ENCODE peak calls at places on chromosomes 3 and 15, in eight cellular contexts. L is H9; M is pons; W is nephron progenitor cell; O is T-helper 9 cell; P is cardiac fibroblast; R is NCI-H1105; Y is stimulated activated CD4-positive, alpha-beta T cell treated with anti-CD3 and anti-CD28 coated beads, Interleukin-4, amount 100 ng/mL, for 1 hour. T is an unnamed sample.

GRCh38 chr3:97928986-97929385 is 43.2 kb downstream of the RIOX2 start:
- DNase-seq in L (no peak), Y (no peak), M (no peak), O (no peak), R (no peak), P (no peak), W (no peak), T (no peak)

GRCh38 chr3:16841906-16842709 is 42.6 kb upstream of the PLCL2 start:
- DNase-seq in W (peak; percentile 10), M (peak; percentile 46), R (no peak), Y (peak; percentile 63), L (peak; percentile 47), P (no peak), O (peak; percentile 53), T (peak; percentile 66)

GRCh38 chr3:114846779-114847178 is 300.3 kb downstream of the ZBTB20 start:
- DNase-seq in P (no peak), M (no peak), W (no peak), R (no peak), O (no peak), Y (no peak), L (no peak), T (no peak)

GRCh38 chr3:133113526-133113925 is 75.3 kb downstream of the TMEM108 start:
- DNase-seq in R (no peak), W (no peak), P (no peak), L (no peak), M (no peak), O (no peak), Y (no peak), T (no peak)

GRCh38 chr3:183229177-183229576 is 23.9 kb upstream of the B3GNT5 start:
- DNase-seq in W (no peak), M (no peak), L (no peak), O (no peak), Y (no peak), R (no peak), P (no peak), T (no peak)

GRCh38 chr3:12897537-12898289 is 56.3 kb upstream of the RPL32 start:
- DNase-seq in M (peak; percentile 9), Y (no peak), P (no peak), O (no peak), W (no peak), L (no peak), R (no peak), T (no peak)

GRCh38 chr3:46706771-46707582 is 5.8 kb downstream of the TMIE start:
- DNase-seq in R (no peak), M (no peak), L (no peak), O (no peak), Y (no peak), P (no peak), W (no peak), T (peak; percentile 12)

GRCh38 chr3:64685800-64686445 is 1.9 kb downstream of the ADAMTS9 start:
- DNase-seq in O (no peak), L (peak; percentile 94), R (peak; percentile 29), W (peak; percentile 87), P (peak; percentile 97), M (peak; percentile 69), Y (no peak), T (no peak)

GRCh38 chr15:57442371-57442770 is 66.1 kb downstream of the CGNL1 start:
- DNase-seq in M (no peak), L (no peak), O (no peak), Y (no peak), R (no peak), W (no peak), P (no peak), T (no peak)

GRCh38 chr15:77021088-77021481 is 26.2 kb downstream of the PSTPIP1 start:
- DNase-seq in R (no peak), Y (no peak), P (no peak), O (no peak), W (no peak), M (no peak), L (no peak), T (no peak)

GRCh38 chr3:134312873-134313838 is 61.1 kb downstream of the AMOTL2 start:
- DNase-seq in P (peak; percentile 92), M (no peak), O (no peak), L (peak; percentile 88), R (no peak), W (peak; percentile 80), Y (no peak), T (no peak)

GRCh38 chr3:49021813-49022720 is at the start of gene NDUFAF3:
- DNase-seq in O (peak; percentile 92), W (peak; percentile 97), P (peak; percentile 96), R (peak; percentile 88), M (peak; percentile 79), Y (peak; percentile 94), L (peak; percentile 95), T (peak; percentile 94)

GRCh38 chr15:79322306-79322705 is 11.4 kb downstream of the TMED3 start:
- DNase-seq in O (no peak), R (no peak), W (no peak), M (no peak), P (no peak), Y (no peak), L (no peak), T (no peak)

GRCh38 chr15:63274427-63274826 is 3.0 kb upstream of the APH1B start:
- DNase-seq in M (no peak), P (no peak), Y (no peak), W (no peak), L (peak; percentile 64), R (no peak), O (no peak), T (no peak)

GRCh38 chr3:24726423-24726822 is 231.8 kb upstream of the THRB start:
- DNase-seq in P (no peak), L (no peak), O (no peak), Y (no peak), M (no peak), W (no peak), R (no peak), T (no peak)

GRCh38 chr15:42921049-42921731 is 612 bp upstream of the TTBK2 start:
- DNase-seq in W (peak; percentile 11), M (no peak), R (no peak), O (peak; percentile 20), L (no peak), Y (peak; percentile 39), P (peak; percentile 25), T (peak; percentile 19)

GRCh38 chr3:169325821-169326220 is 337.7 kb downstream of the MECOM start:
- DNase-seq in W (no peak), P (no peak), L (no peak), R (no peak), M (no peak), O (no peak), Y (no peak), T (no peak)

T was measured in activated B cell treated with CpG ODN at 0.5 μM for 24 hours.